ENCODE peak calls at places on chromosome 22, in five cellular contexts. L, E, X, G and V are unnamed samples.

GRCh38 chr22:30183271-30183670 is 63.3 kb downstream of the LIF start:
- DNase-seq in L (no peak), E (no peak), X (no peak), G (no peak), V (no peak)

GRCh38 chr22:42310301-42310981 is 40.0 kb upstream of the TCF20 start:
- DNase-seq in L (no peak), E (no peak), X (no peak), G (no peak), V (no peak)

GRCh38 chr22:19942886-19943664 is 1.5 kb upstream of the TXNRD2 start:
- DNase-seq in L (no peak), E (peak), X (peak), G (no peak), V (no peak)

GRCh38 chr22:19001204-19001603 is 65.1 kb upstream of the PRODH start:
- DNase-seq in L (no peak), E (no peak), X (no peak), G (no peak), V (no peak)

GRCh38 chr22:19905619-19906276 is 35.8 kb upstream of the COMT start:
- DNase-seq in L (no peak), E (no peak), X (no peak), G (no peak), V (peak)

GRCh38 chr22:36541831-36542391 is 12.9 kb upstream of the EIF3D start:
- DNase-seq in L (no peak), E (peak), X (no peak), G (peak), V (peak)

GRCh38 chr22:47356433-47357011 is 594.1 kb downstream of the TBC1D22A start:
- DNase-seq in L (no peak), E (no peak), X (no peak), G (no peak), V (no peak)

GRCh38 chr22:36773935-36774334 is 2.0 kb downstream of the IFT27 start:
- DNase-seq in L (peak), E (peak), X (no peak), G (no peak), V (peak)

GRCh38 chr22:47846206-47846605 is 1083.8 kb downstream of the TBC1D22A start:
- DNase-seq in L (no peak), E (no peak), X (no peak), G (no peak), V (no peak)

GRCh38 chr22:44658371-44658953 is 43.5 kb upstream of the PRR5 start:
- DNase-seq in L (no peak), E (no peak), X (peak), G (no peak), V (no peak)

GRCh38 chr22:36486619-36487384 is 5.4 kb upstream of the TXN2 start:
- DNase-seq in L (peak), E (peak), X (no peak), G (peak), V (peak)

GRCh38 chr22:45818130-45819085 is 146.8 kb downstream of the ATXN10 start:
- DNase-seq in L (no peak), E (no peak), X (no peak), G (no peak), V (peak)

GRCh38 chr22:36160499-36160942 is at the start of gene APOL3:
- DNase-seq in L (no peak), E (peak), X (peak), G (peak), V (no peak)

GRCh38 chr22:36351921-36352774 is 35.6 kb downstream of the MYH9 start:
- DNase-seq in L (no peak), E (peak), X (no peak), G (no peak), V (no peak)